ENCODE peak calls at places on chromosomes 2 and 18, in nine cellular contexts. I, A, Q, F, S, W, H, O and P are unnamed samples.

GRCh38 chr2:18119883-18120282 is 241.4 kb downstream of the KCNS3 start:
- DNase-seq in Q (no peak), I (no peak), W (no peak), O (peak), S (no peak), H (no peak), A (no peak), F (peak), P (no peak)

GRCh38 chr18:57428221-57429150 is 6.7 kb upstream of the ONECUT2 start:
- DNase-seq in Q (no peak), A (no peak), W (no peak), F (no peak), H (no peak), O (no peak), I (no peak), S (no peak), P (no peak)

GRCh38 chr2:85394256-85394655 is 15.9 kb downstream of the CAPG start:
- DNase-seq in I (no peak), H (no peak), A (no peak), F (no peak), W (no peak), Q (peak), S (no peak), O (no peak), P (no peak)

GRCh38 chr18:24663026-24663425 is 202.6 kb downstream of the HRH4 start:
- DNase-seq in A (no peak), Q (no peak), O (no peak), W (no peak), S (no peak), F (no peak), I (no peak), H (no peak), P (no peak)

GRCh38 chr18:54918060-54918459 is 41.2 kb downstream of the CCDC68 start:
- DNase-seq in I (no peak), S (no peak), Q (no peak), O (no peak), A (no peak), F (no peak), H (no peak), W (no peak), P (no peak)

GRCh38 chr18:13456736-13457271 is 238.2 kb downstream of the LDLRAD4 start:
- DNase-seq in F (no peak), W (no peak), S (no peak), Q (no peak), I (no peak), A (no peak), O (no peak), H (no peak), P (no peak)

GRCh38 chr2:10239561-10239967 is 63.1 kb upstream of the HPCAL1 start:
- DNase-seq in O (no peak), A (no peak), S (no peak), Q (no peak), W (no peak), F (no peak), I (no peak), H (no peak), P (no peak)

GRCh38 chr2:201930831-201931230 is 102.8 kb upstream of the FZD7 start:
- DNase-seq in F (no peak), S (no peak), W (no peak), A (no peak), O (no peak), H (no peak), Q (no peak), I (no peak), P (no peak)

GRCh38 chr2:208360259-208361076 is 46.1 kb upstream of the PTH2R start:
- DNase-seq in A (no peak), Q (no peak), O (no peak), H (no peak), I (no peak), W (no peak), S (no peak), F (no peak), P (no peak)

GRCh38 chr2:159187095-159187494 is 99.4 kb downstream of the WDSUB1 start:
- DNase-seq in H (no peak), W (no peak), F (no peak), A (no peak), S (no peak), O (no peak), I (no peak), Q (no peak), P (no peak)

DNA sequence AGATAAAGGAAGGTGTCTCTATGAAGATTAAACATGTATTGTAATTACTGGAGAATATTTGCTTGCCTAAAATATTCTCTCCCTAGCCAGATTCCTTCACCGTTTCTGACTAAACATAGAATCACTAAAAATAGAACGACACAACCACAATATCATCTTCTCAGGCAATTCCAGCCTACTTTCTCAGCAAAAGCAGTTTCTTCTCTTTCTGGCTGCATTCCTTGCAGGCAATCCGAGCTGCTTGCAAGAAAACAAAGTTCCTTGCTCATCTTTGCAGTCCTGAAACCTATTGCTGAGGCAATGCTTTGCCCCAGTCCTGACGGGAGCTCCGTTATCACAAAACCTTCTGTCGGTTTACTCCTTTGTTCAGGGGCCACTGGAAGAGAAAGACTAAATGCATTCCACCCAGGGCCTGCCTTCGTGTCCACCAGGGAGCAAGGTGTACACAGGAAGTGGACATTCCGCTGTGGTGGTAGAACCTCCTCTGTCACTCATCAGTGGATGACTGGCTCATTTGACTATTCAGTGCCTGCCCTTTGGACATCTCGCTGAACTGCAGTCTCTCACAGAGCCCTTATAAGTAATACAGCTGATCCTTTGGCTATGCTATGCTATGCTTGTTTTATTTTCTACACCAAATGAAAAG is 239.2 kb upstream of the DOK6 start:
- DNase-seq in I (no peak), A (no peak), H (no peak), F (no peak), O (peak), Q (no peak), W (no peak), S (no peak), P (no peak)
- H3K4me3 ChIP-seq in I (no peak), A (peak), H (no peak), F (no peak), O (no peak), Q (no peak), W (no peak), S (no peak), P (no peak)

GRCh38 chr2:219177594-219178376 is at the start of gene RETREG2:
- DNase-seq in H (peak), O (peak), W (peak), A (peak), Q (peak), S (peak), I (peak), F (peak), P (peak)
- TF ChIP-seq CTCF in H (no peak), O (peak), W (no peak), A (peak), Q (peak), S (peak), I (peak), F (peak), P (peak)

GRCh38 chr18:37402735-37403099 is 162.9 kb downstream of the CELF4 start:
- DNase-seq in W (no peak), O (no peak), A (no peak), H (no peak), Q (no peak), I (no peak), S (no peak), F (no peak), P (no peak)
- H3K27ac ChIP-seq in W (no peak), O (no peak), A (peak), H (no peak), Q (no peak), I (no peak), S (no peak), F (no peak), P (no peak)

GRCh38 chr2:173451137-173451536 is 96.5 kb downstream of the CDCA7 start:
- DNase-seq in W (no peak), Q (no peak), S (no peak), I (no peak), F (no peak), O (no peak), H (no peak), A (no peak), P (no peak)
- H3K4me3 ChIP-seq in W (no peak), Q (no peak), S (no peak), I (no peak), F (no peak), O (no peak), H (no peak), A (no peak), P (no peak)

GRCh38 chr18:45332911-45333310 is 282.4 kb upstream of the SLC14A2 start:
- DNase-seq in A (no peak), F (no peak), O (no peak), S (no peak), Q (no peak), H (no peak), I (no peak), W (no peak), P (no peak)

GRCh38 chr18:45334188-45334587 is 281.1 kb upstream of the SLC14A2 start:
- DNase-seq in O (no peak), S (no peak), W (no peak), I (no peak), H (no peak), A (no peak), F (no peak), Q (no peak), P (no peak)

GRCh38 chr18:45337477-45337876 is 277.8 kb upstream of the SLC14A2 start:
- DNase-seq in F (no peak), H (no peak), I (no peak), A (no peak), S (no peak), W (no peak), O (no peak), Q (no peak), P (no peak)

GRCh38 chr18:45336431-45336830 is 278.8 kb upstream of the SLC14A2 start:
- DNase-seq in I (no peak), W (no peak), H (no peak), Q (no peak), O (no peak), A (no peak), S (no peak), F (no peak), P (no peak)

DNA sequence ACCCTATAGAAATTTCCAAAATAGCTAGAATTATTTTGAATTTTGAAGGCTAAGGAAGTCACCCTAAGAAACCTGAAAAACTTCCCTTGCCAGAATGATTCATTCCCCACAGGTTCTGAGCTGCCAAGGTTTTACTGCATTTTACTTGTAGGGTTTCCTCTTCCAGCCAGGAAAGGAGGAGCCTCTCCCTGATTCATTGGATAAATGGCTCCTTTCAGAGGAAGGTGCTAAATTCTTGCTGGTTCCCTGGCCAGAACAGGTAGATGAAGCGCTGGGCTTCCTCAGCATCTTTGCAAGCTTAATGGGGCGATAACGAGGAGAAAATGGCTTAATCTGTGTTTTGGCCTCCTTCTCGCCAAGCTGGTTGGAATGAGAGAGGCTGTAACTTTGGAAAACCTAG is 279.6 kb upstream of the SLC14A2 start:
- DNase-seq in I (no peak), S (no peak), W (no peak), O (no peak), Q (no peak), A (no peak), F (no peak), H (no peak), P (no peak)
- TF ChIP-seq CTCF in I (no peak), S (no peak), W (no peak), O (no peak), Q (no peak), A (no peak), F (no peak), H (no peak), P (no peak)